ENCODE peak calls at places on chromosomes 6 and 20, in five cellular contexts. A, M, E, F and I are unnamed samples.

GRCh38 chr6:27238010-27238983 is 9.2 kb upstream of the PRSS16 start:
- DNase-seq in A (peak), M (no peak), E (no peak), F (no peak), I (no peak)

GRCh38 chr20:31840906-31841816 is 4.2 kb downstream of the FOXS1 start:
- DNase-seq in A (peak), M (no peak), E (peak), F (no peak), I (no peak)

GRCh38 chr6:169895000-169895759 is 143.8 kb downstream of the ERMARD start:
- DNase-seq in A (no peak), M (no peak), E (no peak), F (no peak), I (no peak)

GRCh38 chr6:44275749-44276648 is 5.7 kb downstream of the TMEM151B start:
- DNase-seq in A (no peak), M (no peak), E (no peak), F (no peak), I (no peak)

GRCh38 chr20:57079016-57080005 is 187.1 kb downstream of the BMP7 start:
- DNase-seq in A (no peak), M (no peak), E (peak), F (no peak), I (no peak)

GRCh38 chr6:63351995-63352586 is 32.3 kb upstream of the LGSN start:
- DNase-seq in A (peak), M (peak), E (peak), F (no peak), I (peak)

GRCh38 chr6:34657307-34657978 is 39.1 kb downstream of the ILRUN start:
- DNase-seq in A (peak), M (peak), E (peak), F (peak), I (peak)

GRCh38 chr6:141963543-141964295 is 169.0 kb upstream of the GJE1 start:
- DNase-seq in A (peak), M (peak), E (peak), F (no peak), I (no peak)

GRCh38 chr6:7924867-7925266 is 14.3 kb upstream of the TXNDC5 start:
- DNase-seq in A (no peak), M (no peak), E (no peak), F (no peak), I (no peak)

DNA sequence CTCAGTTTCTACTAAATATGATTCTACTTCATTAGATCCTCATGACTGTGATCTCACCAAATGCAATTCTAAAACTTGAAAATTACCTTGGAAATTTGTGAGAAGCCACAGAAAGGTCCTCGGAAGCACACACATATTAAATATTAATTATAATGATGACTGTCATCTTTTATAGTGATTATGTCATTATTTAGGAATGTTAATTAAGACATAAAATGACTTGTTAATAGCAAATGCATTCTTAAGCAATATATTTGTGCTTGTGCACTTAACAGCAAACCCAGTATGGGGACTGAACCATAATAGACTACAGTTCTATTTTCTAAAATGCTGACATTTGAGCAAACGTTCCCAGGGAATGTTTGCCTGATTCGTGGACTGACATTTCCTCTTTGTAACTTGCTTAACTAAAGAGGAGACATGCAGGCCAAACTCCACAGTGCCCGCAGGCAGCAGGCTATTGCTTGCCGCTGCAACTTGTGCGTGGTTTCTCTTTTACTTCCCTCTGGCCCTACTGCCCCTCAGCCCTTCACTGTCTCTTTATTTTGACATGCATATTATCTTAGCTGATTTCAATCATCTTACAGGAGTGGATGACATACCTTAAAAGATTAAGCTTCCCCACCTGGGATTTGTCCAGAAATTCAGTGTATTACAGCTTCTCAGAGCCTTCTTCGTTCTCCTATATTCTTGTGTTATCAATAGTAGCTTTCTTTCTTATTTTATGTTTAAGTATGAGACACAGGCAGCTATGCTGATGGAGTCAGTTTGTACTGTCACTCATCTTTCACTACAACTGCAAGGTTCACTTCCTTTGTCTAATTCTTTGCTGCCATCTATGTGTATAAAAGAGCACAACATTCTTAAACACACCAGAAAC is 141.5 kb downstream of the GMDS start:
- DNase-seq in A (peak), M (peak), E (peak), F (peak), I (no peak)
- TF ChIP-seq CTCF in A (peak), M (peak), E (peak), F (peak), I (peak)

DNA sequence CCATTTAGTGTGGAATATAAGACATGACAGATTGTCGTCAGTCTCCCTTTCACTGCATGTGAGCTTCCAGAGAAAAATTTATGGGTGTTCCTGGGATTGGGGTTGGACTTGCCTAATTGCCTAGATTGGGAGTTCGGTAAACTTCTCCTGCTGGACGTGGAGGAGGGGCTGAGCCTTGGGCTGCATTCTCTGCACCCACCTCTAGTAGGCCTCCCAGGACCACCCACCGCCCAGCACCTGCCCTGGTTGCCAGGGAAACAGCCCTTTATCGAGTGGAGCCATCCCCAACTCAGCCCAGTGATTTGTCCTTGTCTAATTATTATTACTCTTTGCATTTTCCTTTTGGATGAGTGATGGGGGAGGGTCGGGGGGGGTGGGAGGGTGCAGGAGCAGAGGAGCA is 104.3 kb downstream of the DHX35 start:
- DNase-seq in A (no peak), M (no peak), E (no peak), F (no peak), I (no peak)
- TF ChIP-seq CTCF in A (no peak), M (no peak), E (no peak), F (no peak), I (no peak)

GRCh38 chr6:38179300-38179699 is 359.8 kb downstream of the ZFAND3 start:
- DNase-seq in A (no peak), M (no peak), E (no peak), F (no peak), I (no peak)

GRCh38 chr6:38180586-38180985 is 361.1 kb downstream of the ZFAND3 start:
- DNase-seq in A (no peak), M (no peak), E (no peak), F (no peak), I (no peak)

GRCh38 chr6:38178584-38178886 is 359.0 kb downstream of the ZFAND3 start:
- DNase-seq in A (no peak), M (no peak), E (no peak), F (no peak), I (no peak)

GRCh38 chr6:38177885-38178583 is 358.5 kb downstream of the ZFAND3 start:
- DNase-seq in A (no peak), M (no peak), E (no peak), F (no peak), I (no peak)

DNA sequence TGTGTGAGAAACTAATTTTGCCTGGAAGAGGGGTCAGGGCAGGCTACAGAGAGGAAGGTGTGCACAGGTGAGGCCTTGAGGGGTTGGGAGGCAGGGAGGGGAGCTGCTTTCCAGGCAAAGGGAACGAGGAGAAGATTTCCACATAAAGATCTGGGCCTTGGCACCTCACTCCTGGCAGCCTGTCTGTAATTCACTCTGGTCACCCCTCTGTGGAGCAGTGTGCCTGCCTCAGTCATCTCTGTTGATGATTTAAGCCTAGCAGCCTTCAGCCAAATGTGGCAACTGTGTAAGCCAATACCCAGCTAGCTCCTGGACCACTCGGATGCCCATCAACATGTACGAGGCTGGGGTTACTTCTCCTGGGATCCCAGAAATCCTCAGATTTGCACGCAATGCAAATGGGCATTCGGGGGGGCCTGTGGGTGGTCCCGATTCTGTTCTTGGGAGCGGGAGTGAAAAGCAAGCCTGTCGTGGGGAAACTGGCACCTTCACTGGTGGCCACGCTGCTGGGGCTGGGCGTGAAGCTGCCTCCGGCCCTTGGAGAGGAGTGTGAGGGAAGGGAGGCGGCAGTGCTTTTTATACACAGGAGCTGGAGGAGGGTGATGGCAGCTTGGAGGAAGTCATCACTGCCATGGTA is 360.4 kb downstream of the ZFAND3 start:
- DNase-seq in A (no peak), M (no peak), E (no peak), F (no peak), I (no peak)
- TF ChIP-seq CTCF in A (no peak), M (no peak), E (no peak), F (no peak), I (no peak)

GRCh38 chr6:157221817-157222175 is 101.5 kb downstream of the TMEM242 start:
- DNase-seq in A (no peak), M (no peak), E (no peak), F (no peak), I (no peak)

GRCh38 chr6:157219201-157220200 is 103.8 kb downstream of the TMEM242 start:
- DNase-seq in A (peak), M (peak), E (peak), F (no peak), I (no peak)

GRCh38 chr6:157222201-157222981 is 100.9 kb downstream of the TMEM242 start:
- DNase-seq in A (no peak), M (no peak), E (no peak), F (no peak), I (no peak)

GRCh38 chr6:157220485-157220884 is 102.8 kb downstream of the TMEM242 start:
- DNase-seq in A (no peak), M (no peak), E (no peak), F (no peak), I (no peak)

DNA sequence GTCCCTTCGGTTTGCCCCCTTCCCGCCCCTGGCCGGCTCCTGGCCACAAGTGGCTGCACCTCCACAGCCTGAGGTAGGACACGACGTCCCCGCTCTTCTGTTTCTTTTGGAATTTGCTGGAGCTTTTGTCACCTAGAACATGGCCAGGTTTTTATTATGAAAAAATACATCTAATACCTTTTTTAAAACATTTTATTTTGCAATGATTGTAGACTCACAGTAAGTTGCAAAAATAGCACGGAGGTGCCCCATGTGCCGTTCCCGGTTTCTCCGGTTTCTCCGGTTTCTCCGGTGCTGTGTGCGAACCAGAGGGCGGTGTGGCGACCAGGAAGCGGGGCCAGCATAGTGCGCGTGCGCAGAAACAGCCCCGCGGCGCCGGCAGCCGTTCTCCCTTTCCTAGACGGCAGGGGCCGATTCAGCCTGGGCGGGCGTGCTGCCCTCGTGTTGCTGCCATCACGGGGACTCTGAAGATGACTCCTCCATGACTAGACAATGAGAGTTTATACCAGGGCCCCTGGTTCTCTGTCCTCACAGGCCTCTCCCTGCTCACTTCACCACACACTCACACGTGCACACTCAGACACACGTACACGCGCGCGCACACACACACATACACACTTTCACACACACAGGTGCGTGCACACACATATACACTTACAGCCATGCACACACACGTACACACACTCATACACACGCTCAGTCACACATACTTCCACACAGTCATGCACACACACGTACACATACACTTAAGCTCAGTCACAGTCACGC is 102.1 kb downstream of the TMEM242 start:
- DNase-seq in A (peak), M (peak), E (peak), F (no peak), I (no peak)
- TF ChIP-seq CTCF in A (no peak), M (no peak), E (peak), F (peak), I (peak)